ENCODE peak calls at places on chromosomes 1 and 21, in ten cellular contexts. X, V, U, K, J, R, T, G, D and E are unnamed samples. For H3K4me1 and H3K36me3, the result is how much of the 10 kb centered on the place peaks cover.

GRCh38 chr1:70509996-70510876 is 99.2 kb downstream of the CTH start:
- DNase-seq in X (peak), V (peak), U (no peak), K (no peak), J (no peak), R (no peak), T (no peak), G (no peak), D (no peak), E (peak)

GRCh38 chr1:94316836-94317789 is 79.7 kb upstream of the ARHGAP29 start:
- DNase-seq in X (no peak), V (peak), U (no peak), K (no peak), J (no peak), R (no peak), T (no peak), G (no peak), D (no peak), E (peak)

GRCh38 chr1:94258873-94259331 is 21.5 kb upstream of the ARHGAP29 start:
- DNase-seq in X (peak), V (peak), U (no peak), K (peak), J (peak), R (no peak), T (peak), G (no peak), D (no peak), E (peak)

GRCh38 chr1:18794066-18794465 is 65.4 kb downstream of the TAS1R2 start:
- DNase-seq in X (no peak), V (peak), U (no peak), K (no peak), J (no peak), R (no peak), T (no peak), G (no peak), D (no peak), E (no peak)

GRCh38 chr1:44511769-44512168 is 106.7 kb downstream of the RNF220 start:
- DNase-seq in X (no peak), V (no peak), U (no peak), K (no peak), J (no peak), R (no peak), T (no peak), G (no peak), D (no peak), E (no peak)

GRCh38 chr1:235675152-235675890 is 25.7 kb upstream of the GNG4 start:
- DNase-seq in X (peak), V (no peak), U (no peak), K (no peak), J (no peak), R (no peak), T (no peak), G (no peak), D (no peak), E (no peak)

GRCh38 chr21:46627726-46628125 is 7.7 kb upstream of the PRMT2 start:
- DNase-seq in X (no peak), V (no peak), U (no peak), K (no peak), J (no peak), R (no peak), T (no peak), G (no peak), D (no peak), E (no peak)

GRCh38 chr1:183251959-183252450 is 65.9 kb downstream of the LAMC2 start:
- DNase-seq in X (no peak), V (no peak), U (no peak), K (no peak), J (no peak), R (no peak), T (no peak), G (no peak), D (no peak), E (no peak)

GRCh38 chr1:88079036-88079435 is 605.0 kb upstream of the PKN2 start:
- DNase-seq in X (peak), V (peak), U (no peak), K (no peak), J (no peak), R (no peak), T (no peak), G (no peak), D (no peak), E (peak)

GRCh38 chr1:90591970-90592356 is 125.1 kb downstream of the BARHL2 start:
- DNase-seq in X (no peak), V (no peak), U (no peak), K (no peak), J (no peak), R (no peak), T (no peak), G (no peak), D (no peak), E (no peak)

GRCh38 chr21:38753114-38754100 is 52.3 kb upstream of the ETS2 start:
- DNase-seq in X (peak), V (no peak), U (no peak), K (no peak), J (no peak), R (no peak), T (no peak), G (no peak), D (no peak), E (no peak)

GRCh38 chr1:84427520-84428188 is 29.4 kb downstream of the DNASE2B start:
- DNase-seq in X (no peak), V (peak), U (no peak), K (no peak), J (no peak), R (no peak), T (no peak), G (no peak), D (no peak), E (peak)

GRCh38 chr1:173429517-173430477 is 47.3 kb upstream of the PRDX6 start:
- DNase-seq in X (peak), V (peak), U (peak), K (peak), J (peak), R (peak), T (peak), G (peak), D (peak), E (peak)

GRCh38 chr21:43716376-43717165 is 2.4 kb upstream of the PDXK start:
- DNase-seq in X (no peak), V (peak), U (no peak), K (no peak), J (no peak), R (no peak), T (no peak), G (no peak), D (no peak), E (peak)

GRCh38 chr21:31872452-31873274 is at the start of gene HUNK:
- DNase-seq in X (peak), V (peak), U (no peak), K (peak), J (peak), R (peak), T (peak), G (no peak), D (peak), E (peak)

GRCh38 chr21:34691396-34692032 is 22.7 kb downstream of the CLIC6 start:
- DNase-seq in X (no peak), V (no peak), U (no peak), K (no peak), J (no peak), R (no peak), T (no peak), G (no peak), D (no peak), E (no peak)

GRCh38 chr1:232880354-232880753 is 70.1 kb upstream of the NTPCR start:
- DNase-seq in X (peak), V (peak), U (no peak), K (no peak), J (no peak), R (peak), T (no peak), G (no peak), D (peak), E (no peak)

GRCh38 chr1:29520571-29521437 is 284.5 kb downstream of the PTPRU start:
- DNase-seq in X (no peak), V (no peak), U (no peak), K (no peak), J (no peak), R (no peak), T (no peak), G (no peak), D (no peak), E (peak)

GRCh38 chr1:245501635-245502034 is 346.9 kb downstream of the KIF26B start:
- DNase-seq in X (no peak), V (no peak), U (no peak), K (no peak), J (no peak), R (no peak), T (no peak), G (no peak), D (no peak), E (no peak)

GRCh38 chr1:245276426-245276825 is 121.6 kb downstream of the KIF26B start:
- DNase-seq in X (no peak), V (no peak), U (no peak), K (no peak), J (no peak), R (no peak), T (no peak), G (no peak), D (no peak), E (no peak)

GRCh38 chr1:201348211-201348566 is 29.3 kb downstream of the TNNT2 start:
- DNase-seq in X (peak), V (peak), U (no peak), K (no peak), J (no peak), R (peak), T (no peak), G (no peak), D (peak), E (peak)

GRCh38 chr1:246647113-246647512 is 77.1 kb upstream of the SCCPDH start:
- DNase-seq in X (peak), V (peak), U (no peak), K (peak), J (no peak), R (peak), T (no peak), G (no peak), D (peak), E (peak)

GRCh38 chr1:40628903-40629292 is 36.6 kb downstream of the RIMS3 start:
- DNase-seq in X (no peak), V (no peak), U (no peak), K (no peak), J (no peak), R (no peak), T (no peak), G (no peak), D (no peak), E (no peak)

GRCh38 chr1:13805431-13805830 is 105.4 kb downstream of the PRDM2 start:
- DNase-seq in X (no peak), V (no peak), U (no peak), K (no peak), J (no peak), R (no peak), T (no peak), G (no peak), D (no peak), E (no peak)
- H3K4me1 ChIP-seq in X (under half), V (under half), U (under half), K (under half), J (under half), R (under half), T (under half), G (under half), D (under half), E (under half)

GRCh38 chr1:35764283-35764682 is 5.5 kb downstream of the CLSPN start:
- DNase-seq in X (no peak), V (no peak), U (no peak), K (no peak), J (no peak), R (no peak), T (no peak), G (no peak), D (no peak), E (no peak)
- H3K36me3 ChIP-seq in X (under half), V (under half), U (under half), K (under half), J (under half), R (under half), T (under half), G (under half), D (under half), E (under half)

GRCh38 chr21:29299046-29299905 is 554 bp downstream of the BACH1 start:
- DNase-seq in X (peak), V (peak), U (peak), K (peak), J (peak), R (peak), T (peak), G (peak), D (peak), E (peak)

GRCh38 chr21:29302340-29302991 is 3.7 kb downstream of the BACH1 start:
- DNase-seq in X (peak), V (peak), U (no peak), K (no peak), J (no peak), R (no peak), T (no peak), G (no peak), D (no peak), E (peak)

GRCh38 chr21:29299906-29300546 is 1.3 kb downstream of the BACH1 start:
- DNase-seq in X (peak), V (peak), U (peak), K (peak), J (peak), R (peak), T (peak), G (peak), D (peak), E (peak)

GRCh38 chr21:29301703-29302102 is 3.0 kb downstream of the BACH1 start:
- DNase-seq in X (no peak), V (peak), U (no peak), K (no peak), J (no peak), R (no peak), T (no peak), G (no peak), D (no peak), E (no peak)

GRCh38 chr21:29300547-29301138 is 1.9 kb downstream of the BACH1 start:
- DNase-seq in X (peak), V (no peak), U (peak), K (no peak), J (no peak), R (no peak), T (no peak), G (no peak), D (no peak), E (peak)
- H3K4me1 ChIP-seq in X (under half), V (half or more), U (half or more), K (under half), J (under half), R (half or more), T (under half), G (under half), D (under half), E (under half)

DNA sequence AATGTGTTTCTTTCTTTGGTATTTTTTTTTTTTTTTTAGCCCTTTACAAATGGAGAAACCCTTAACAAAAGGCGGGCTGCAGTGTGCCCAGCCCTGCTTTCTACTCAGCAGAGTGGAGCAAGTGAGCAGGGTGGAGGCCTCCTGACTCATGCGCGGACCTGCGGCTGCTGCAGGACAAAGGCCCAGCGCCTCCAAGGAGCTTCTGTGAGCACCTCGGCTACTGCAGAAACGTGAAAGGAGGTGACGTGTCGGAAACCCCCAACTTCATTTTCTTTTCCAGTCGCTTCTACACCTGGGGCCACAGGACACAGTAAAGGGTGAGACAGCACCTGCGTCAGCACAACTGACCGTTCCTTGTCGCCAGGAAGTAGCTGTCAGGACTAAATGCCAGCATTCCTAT is 7.0 kb downstream of the TPRG1L start:
- DNase-seq in X (no peak), V (no peak), U (no peak), K (no peak), J (no peak), R (no peak), T (no peak), G (no peak), D (no peak), E (no peak)
- H3K36me3 ChIP-seq in X (under half), V (under half), U (half or more), K (under half), J (under half), R (under half), T (under half), G (under half), D (under half), E (under half)

GRCh38 chr1:113437554-113438341 is 47.4 kb downstream of the MAGI3 start:
- DNase-seq in X (no peak), V (no peak), U (no peak), K (no peak), J (no peak), R (no peak), T (no peak), G (no peak), D (no peak), E (no peak)

GRCh38 chr1:113438505-113439271 is 48.4 kb downstream of the MAGI3 start:
- DNase-seq in X (no peak), V (no peak), U (no peak), K (no peak), J (no peak), R (no peak), T (no peak), G (no peak), D (no peak), E (no peak)

GRCh38 chr1:113434874-113435175 is 44.5 kb downstream of the MAGI3 start:
- DNase-seq in X (no peak), V (no peak), U (no peak), K (no peak), J (no peak), R (no peak), T (no peak), G (no peak), D (no peak), E (no peak)

GRCh38 chr1:113433177-113433576 is 42.9 kb downstream of the MAGI3 start:
- DNase-seq in X (peak), V (no peak), U (no peak), K (no peak), J (no peak), R (no peak), T (no peak), G (no peak), D (no peak), E (no peak)

DNA sequence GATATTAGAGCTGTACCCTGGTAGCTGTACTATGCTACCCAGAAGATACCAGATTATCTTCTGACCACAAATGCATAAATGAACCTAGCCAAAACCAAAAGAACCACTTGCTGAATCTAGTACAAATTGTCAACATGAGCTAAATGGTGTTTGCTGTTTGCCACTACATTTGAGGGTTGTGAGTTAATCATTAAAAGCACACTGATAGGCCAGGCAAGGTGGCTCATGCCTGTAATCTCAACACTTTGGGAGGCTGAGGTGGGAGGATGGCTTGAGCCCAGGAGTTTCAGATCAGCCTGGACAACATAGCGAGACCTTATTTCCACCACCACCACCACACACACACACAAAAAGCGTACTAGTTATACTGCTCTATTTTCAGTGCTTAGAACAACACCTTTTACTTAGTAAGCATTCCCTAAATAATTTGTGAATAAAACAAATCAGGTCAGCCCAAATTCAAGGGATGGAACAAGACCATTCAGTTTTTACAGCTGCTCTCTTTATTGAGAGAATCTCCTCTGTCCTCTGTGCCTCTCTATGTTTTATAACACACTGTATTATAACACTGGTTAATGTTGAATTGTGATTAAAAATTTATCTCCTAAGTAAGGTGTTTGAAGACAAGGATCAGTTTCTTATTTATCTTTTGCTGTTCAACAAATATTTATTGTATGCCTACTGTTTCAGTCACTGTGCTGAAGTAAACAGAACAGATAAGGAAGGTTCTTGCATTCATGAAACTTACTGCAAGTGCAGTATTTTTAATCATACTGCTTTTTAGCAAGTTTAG is 44.0 kb downstream of the MAGI3 start:
- DNase-seq in X (no peak), V (no peak), U (no peak), K (no peak), J (no peak), R (no peak), T (no peak), G (no peak), D (no peak), E (no peak)
- H3K4me1 ChIP-seq in X (under half), V (under half), U (under half), K (under half), J (under half), R (under half), T (under half), G (under half), D (under half), E (under half)

DNA sequence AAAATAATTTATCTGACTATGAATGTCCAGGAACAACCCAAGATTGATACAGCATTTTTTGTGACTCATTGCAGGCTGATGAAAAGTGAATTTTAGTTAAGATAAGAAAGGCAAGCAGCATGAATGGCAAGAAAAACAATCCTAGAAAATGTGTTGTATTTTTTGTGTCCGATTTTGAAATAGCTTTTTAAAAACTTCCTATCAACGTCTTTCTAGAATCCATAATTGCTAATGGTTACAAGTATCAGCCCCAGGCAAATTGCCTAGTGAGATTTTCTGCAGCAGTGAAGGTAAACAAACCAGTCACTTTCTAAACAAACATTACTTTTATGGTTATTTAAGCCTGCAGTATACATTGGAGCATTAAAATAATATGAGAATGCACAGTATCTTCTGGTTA is 251.7 kb downstream of the PTPRC start:
- DNase-seq in X (peak), V (no peak), U (no peak), K (no peak), J (no peak), R (no peak), T (no peak), G (no peak), D (no peak), E (peak)
- H3K36me3 ChIP-seq in X (under half), V (under half), U (under half), K (under half), J (under half), R (under half), T (under half), G (under half), D (under half), E (under half)

GRCh38 chr1:156475568-156476500 is 24.7 kb downstream of the MEF2D start:
- DNase-seq in X (peak), V (peak), U (no peak), K (peak), J (no peak), R (peak), T (peak), G (no peak), D (peak), E (peak)

GRCh38 chr1:156477526-156478249 is 22.9 kb downstream of the MEF2D start:
- DNase-seq in X (no peak), V (peak), U (no peak), K (peak), J (no peak), R (no peak), T (no peak), G (no peak), D (no peak), E (no peak)

GRCh38 chr1:156478250-156478627 is 22.3 kb downstream of the MEF2D start:
- DNase-seq in X (no peak), V (no peak), U (no peak), K (no peak), J (no peak), R (no peak), T (no peak), G (no peak), D (no peak), E (no peak)

GRCh38 chr1:156474966-156475365 is 25.6 kb downstream of the MEF2D start:
- DNase-seq in X (no peak), V (no peak), U (no peak), K (no peak), J (no peak), R (peak), T (no peak), G (no peak), D (no peak), E (no peak)

DNA sequence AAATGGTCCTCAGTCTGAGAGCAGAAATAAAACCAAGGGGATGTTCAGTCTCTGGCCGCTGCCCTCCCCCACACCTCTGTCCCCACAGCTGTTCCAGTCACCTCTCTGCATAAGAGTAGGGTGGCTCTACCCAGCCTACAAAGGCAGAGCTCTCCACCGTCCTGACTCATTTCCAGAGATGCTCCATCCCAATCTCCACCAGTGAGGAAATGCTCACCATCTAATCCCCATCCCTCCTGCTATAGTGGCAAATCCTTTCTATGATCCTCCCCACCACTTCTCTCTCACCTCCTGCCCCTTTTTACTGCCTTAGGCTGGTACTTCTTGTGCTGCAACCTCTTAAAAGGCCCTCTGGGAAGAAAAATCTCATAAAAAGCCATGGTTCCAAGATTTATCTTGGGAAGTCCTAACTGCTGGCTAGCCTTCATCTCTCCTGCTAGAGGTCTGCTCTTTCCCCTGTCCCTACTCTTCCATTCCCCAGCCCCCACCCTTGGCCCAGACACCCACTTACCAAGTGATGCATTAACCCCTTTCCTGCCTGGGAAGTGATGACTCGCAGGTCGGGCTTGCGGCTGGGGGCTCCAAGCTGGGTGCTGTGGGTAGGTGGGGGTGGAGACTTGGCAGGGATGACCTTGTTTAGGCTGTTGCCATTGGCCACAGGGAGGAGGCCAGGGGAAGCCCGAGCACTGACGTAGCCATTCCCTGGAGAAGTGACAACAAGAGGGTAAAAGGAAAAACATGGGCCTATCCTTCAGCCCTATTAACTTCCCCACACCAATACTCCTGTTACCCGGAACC is 23.9 kb downstream of the MEF2D start:
- DNase-seq in X (peak), V (peak), U (no peak), K (peak), J (no peak), R (no peak), T (peak), G (no peak), D (no peak), E (peak)
- H3K4me1 ChIP-seq in X (under half), V (under half), U (under half), K (half or more), J (under half), R (under half), T (under half), G (under half), D (under half), E (under half)